ENCODE peak calls at places on chromosomes 6 and 20, in four cellular contexts. G is GDM1, I is EH, Z is mammary epithelial cell. R is an unnamed sample.

GRCh38 chr20:34181484-34181883 is 59.7 kb upstream of the ASIP start:
- DNase-seq in I (no peak), G (no peak), Z (no peak), R (no peak)

GRCh38 chr6:41939091-41939847 is 2.3 kb downstream of the CCND3 start:
- DNase-seq in G (peak; percentile 92), I (peak; percentile 54), Z (no peak), R (no peak)

GRCh38 chr6:150977276-150977675 is 111.8 kb downstream of the MTHFD1L start:
- DNase-seq in I (peak; percentile 14), G (no peak), Z (no peak), R (no peak)

GRCh38 chr6:28488916-28489365 is 26.7 kb downstream of the GPX6 start:
- DNase-seq in G (peak; percentile 28), Z (peak; percentile 46), I (peak; percentile 78), R (peak; percentile 13)

GRCh38 chr6:154950979-154951378 is 44.1 kb upstream of the TIAM2 start:
- DNase-seq in I (no peak), G (no peak), Z (no peak), R (no peak)

GRCh38 chr6:112216699-112217551 is 37.4 kb downstream of the LAMA4 start:
- DNase-seq in Z (peak; percentile 83), G (no peak), I (peak; percentile 90), R (no peak)

GRCh38 chr6:112180095-112180820 is 74.1 kb downstream of the LAMA4 start:
- DNase-seq in G (peak; percentile 48), I (peak; percentile 89), Z (peak; percentile 57), R (peak; percentile 61)

GRCh38 chr20:57400262-57400701 is 9.1 kb downstream of the RBM38 start:
- DNase-seq in I (no peak), G (no peak), Z (no peak), R (no peak)

GRCh38 chr6:81589465-81590313 is 162.8 kb downstream of the TENT5A start:
- DNase-seq in Z (no peak), G (no peak), I (no peak), R (no peak)

GRCh38 chr20:46088409-46089075 is 1.2 kb downstream of the NCOA5 start:
- DNase-seq in I (peak; percentile 60), G (no peak), Z (peak; percentile 47), R (peak; percentile 16)

GRCh38 chr20:61745397-61746146 is 320.1 kb downstream of the TAF4 start:
- DNase-seq in I (no peak), Z (no peak), G (no peak), R (no peak)

GRCh38 chr20:1858859-1859258 is 36.3 kb upstream of the SIRPA start:
- DNase-seq in Z (no peak), G (no peak), I (no peak), R (no peak)

R was measured in HEK293T.